ENCODE peak calls at places on chromosomes 7 and 10, in nine cellular contexts. S is stomach, P is transverse colon, H is esophagus muscularis mucosa, R is sigmoid colon, C is GM12878, Q is HCT116, G is vagina, K is suprapubic skin. Y is an unnamed sample.

GRCh38 chr10:60816624-60817023 is 38.3 kb downstream of the CDK1 start:
- DNase-seq in H (no peak), P (peak), R (peak), S (peak), K (no peak), C (peak), Q (peak), G (no peak), Y (peak)

GRCh38 chr7:88377421-88377820 is 70.7 kb upstream of the STEAP4 start:
- DNase-seq in K (no peak), H (no peak), R (no peak), S (no peak), C (no peak), Q (peak), G (no peak), P (no peak), Y (no peak)

GRCh38 chr10:116626815-116627214 is 6.1 kb downstream of the PNLIPRP2 start:
- DNase-seq in C (no peak), H (no peak), Q (no peak), G (no peak), K (no peak), S (no peak), R (no peak), P (no peak), Y (no peak)

GRCh38 chr10:3389093-3389492 is 216.5 kb upstream of the PITRM1 start:
- DNase-seq in G (no peak), S (no peak), H (no peak), Q (no peak), K (no peak), C (no peak), R (no peak), P (no peak), Y (no peak)

GRCh38 chr7:148633761-148634160 is 43.2 kb downstream of the C7orf33 start:
- DNase-seq in G (no peak), K (no peak), S (no peak), Q (no peak), H (no peak), P (no peak), C (no peak), R (no peak), Y (no peak)

GRCh38 chr7:29146082-29146706 is at the start of gene CPVL:
- DNase-seq in R (peak), Q (peak), S (peak), H (peak), G (no peak), P (peak), C (no peak), K (no peak), Y (no peak)

GRCh38 chr10:110495731-110496552 is 1.8 kb upstream of the DUSP5 start:
- DNase-seq in K (no peak), S (peak), C (no peak), Q (no peak), G (no peak), R (peak), P (peak), H (no peak), Y (no peak)

GRCh38 chr10:127196955-127197432 is 603 bp upstream of the INSYN2A start:
- DNase-seq in H (no peak), S (no peak), Q (no peak), C (no peak), R (no peak), G (no peak), P (no peak), K (no peak), Y (no peak)

GRCh38 chr7:43362652-43363428 is 220.1 kb upstream of the STK17A start:
- DNase-seq in R (no peak), K (no peak), S (no peak), P (no peak), H (no peak), G (no peak), C (no peak), Q (no peak), Y (no peak)

GRCh38 chr7:90178592-90179279 is 24.5 kb downstream of the STEAP1 start:
- DNase-seq in C (peak), P (no peak), Q (peak), H (no peak), R (no peak), G (no peak), K (no peak), S (no peak), Y (no peak)

GRCh38 chr10:129505500-129506075 is 38.5 kb downstream of the MGMT start:
- DNase-seq in R (no peak), S (no peak), Q (no peak), P (no peak), C (no peak), G (no peak), K (no peak), H (no peak), Y (no peak)

GRCh38 chr7:55366461-55367138 is 1.5 kb downstream of the LANCL2 start:
- DNase-seq in K (no peak), H (no peak), Q (no peak), P (no peak), G (no peak), S (no peak), C (peak), R (no peak), Y (no peak)

GRCh38 chr10:73588656-73589055 is 2.5 kb downstream of the USP54 start:
- DNase-seq in C (no peak), R (no peak), P (no peak), H (no peak), G (no peak), S (no peak), K (no peak), Q (no peak), Y (no peak)

GRCh38 chr10:13062813-13063212 is 37.1 kb upstream of the OPTN start:
- DNase-seq in G (no peak), K (no peak), P (no peak), R (no peak), H (no peak), C (no peak), Q (no peak), S (no peak), Y (no peak)

GRCh38 chr7:130893441-130893894 is 159.5 kb upstream of the KLF14 start:
- DNase-seq in C (no peak), S (no peak), Q (no peak), H (no peak), R (no peak), K (no peak), P (no peak), G (no peak), Y (no peak)

GRCh38 chr10:102523250-102524029 is 19.7 kb downstream of the SUFU start:
- DNase-seq in R (no peak), S (peak), Q (no peak), G (no peak), K (no peak), C (no peak), P (no peak), H (no peak), Y (no peak)

GRCh38 chr10:70925377-70926214 is 37.2 kb upstream of the PCBD1 start:
- DNase-seq in Q (no peak), P (peak), S (peak), K (no peak), R (no peak), H (no peak), G (no peak), C (no peak), Y (peak)

GRCh38 chr10:132133005-132133404 is 53.7 kb upstream of the DPYSL4 start:
- DNase-seq in K (no peak), Q (no peak), R (no peak), G (no peak), C (no peak), H (no peak), S (no peak), P (no peak), Y (no peak)

GRCh38 chr10:3668276-3668960 is 116.6 kb downstream of the KLF6 start:
- DNase-seq in C (no peak), S (peak), P (peak), G (no peak), K (no peak), R (no peak), Q (no peak), H (no peak), Y (no peak)

GRCh38 chr7:26348987-26349809 is 57.5 kb downstream of the SNX10 start:
- DNase-seq in S (no peak), G (no peak), H (no peak), R (no peak), Q (no peak), K (no peak), P (no peak), C (no peak), Y (no peak)

GRCh38 chr7:23353172-23353571 is 54.0 kb downstream of the MALSU1 start:
- DNase-seq in G (no peak), R (no peak), H (no peak), C (peak), Q (no peak), P (no peak), S (no peak), K (no peak), Y (no peak)
- TF ChIP-seq POLR2A in G (no peak), R (no peak), H (no peak), C (no peak), Q (no peak), P (no peak), S (no peak), K (no peak), Y (no peak)

DNA sequence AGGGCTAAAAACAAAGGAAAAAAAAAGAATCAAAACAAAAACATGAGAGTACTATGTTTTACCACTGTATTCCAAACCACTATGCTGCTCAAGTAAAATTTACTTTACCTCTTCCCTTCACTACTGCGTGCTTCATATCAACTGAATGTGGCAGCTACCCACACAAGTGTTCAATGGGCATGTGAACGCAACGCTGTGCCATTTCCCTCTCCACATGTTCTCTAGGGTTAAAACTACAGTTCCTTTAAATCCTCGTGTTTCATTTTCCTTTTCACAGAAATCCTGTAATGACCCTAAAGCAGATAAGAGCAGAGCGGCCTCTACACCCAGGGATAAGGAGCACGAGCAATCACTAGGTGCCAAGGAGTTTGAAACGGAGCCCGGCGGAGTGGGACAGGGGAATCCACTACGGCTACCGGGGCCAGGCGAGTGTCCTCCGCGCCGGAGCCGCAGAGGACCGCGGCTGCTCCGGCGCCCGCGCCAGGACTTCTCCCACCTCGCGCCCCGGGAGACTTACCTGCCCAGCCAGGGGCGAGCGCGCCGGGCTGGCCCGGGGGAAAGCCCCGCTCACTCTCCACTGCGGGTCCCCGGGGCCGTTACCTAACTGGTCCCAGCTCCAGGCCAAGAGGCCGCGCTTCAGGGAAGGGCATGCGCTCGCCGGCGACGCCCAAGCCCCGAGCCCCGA is 810 bp downstream of the NAMPT start:
- DNase-seq in H (no peak), Q (no peak), P (peak), K (peak), R (peak), S (peak), G (no peak), C (no peak), Y (no peak)
- TF ChIP-seq POLR2AphosphoS5 in H (peak), Q (no peak), P (peak), K (peak), R (peak), S (no peak), G (peak), C (peak), Y (no peak)

GRCh38 chr7:38211486-38211885 is 33.4 kb downstream of the STARD3NL start:
- DNase-seq in S (no peak), G (no peak), R (no peak), K (no peak), H (no peak), Q (no peak), P (no peak), C (no peak), Y (no peak)
- TF ChIP-seq POLR2A in S (no peak), G (no peak), R (no peak), K (no peak), H (no peak), Q (no peak), P (no peak), C (no peak), Y (no peak)

GRCh38 chr7:108331971-108332370 is 124.3 kb downstream of the NRCAM start:
- DNase-seq in S (no peak), R (no peak), H (no peak), K (no peak), G (no peak), C (no peak), Q (no peak), P (no peak), Y (no peak)
- TF ChIP-seq POLR2AphosphoS5 in S (no peak), R (no peak), H (no peak), K (no peak), G (no peak), C (no peak), Q (no peak), P (no peak), Y (no peak)

DNA sequence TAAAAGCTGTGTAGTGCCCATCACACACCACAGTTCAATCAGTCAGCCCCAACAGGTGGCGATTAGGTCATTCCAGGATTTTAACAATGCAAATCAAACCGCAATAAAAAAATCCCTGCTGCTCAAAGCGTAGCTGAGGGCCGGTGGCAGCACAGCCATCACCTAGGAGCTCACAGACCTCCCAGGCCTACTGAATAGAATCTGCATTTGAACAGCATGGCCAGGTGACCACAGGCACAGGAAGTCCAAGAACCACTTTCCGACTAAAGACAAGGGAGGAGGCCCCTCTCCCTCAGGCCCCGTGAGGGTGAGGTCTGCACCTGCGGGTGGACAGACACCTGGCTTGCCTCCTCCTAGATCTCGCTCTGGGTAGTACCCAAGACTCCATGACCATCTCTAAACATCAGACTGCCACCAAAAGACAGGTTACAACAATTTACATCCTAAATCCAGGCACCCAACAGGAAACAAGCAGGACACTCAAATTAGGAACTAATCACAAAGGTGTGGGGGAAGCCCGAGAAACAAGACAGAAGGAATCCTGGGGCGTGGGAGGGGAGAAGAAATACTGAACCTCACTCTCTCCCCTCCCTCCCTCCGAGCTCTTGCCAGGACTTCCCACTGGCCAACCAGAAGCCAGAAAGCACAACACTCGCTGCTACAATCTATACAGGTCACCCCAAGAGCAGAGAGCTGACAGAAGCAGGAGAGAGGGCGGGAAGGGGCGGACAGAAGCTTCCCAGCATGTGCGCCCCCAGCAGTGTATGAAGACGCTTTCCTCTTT is 19.2 kb downstream of the GNA12 start:
- DNase-seq in H (no peak), Q (no peak), C (peak), K (no peak), P (no peak), G (no peak), S (no peak), R (peak), Y (no peak)
- TF ChIP-seq POLR2A in H (no peak), Q (no peak), C (no peak), K (no peak), P (no peak), G (no peak), S (no peak), R (no peak), Y (no peak)

GRCh38 chr7:11228515-11228914 is 254.8 kb downstream of the PHF14 start:
- DNase-seq in R (peak), S (peak), C (no peak), H (peak), P (peak), Q (no peak), K (peak), G (no peak), Y (no peak)
- TF ChIP-seq POLR2AphosphoS5 in R (peak), S (peak), C (no peak), H (no peak), P (no peak), Q (no peak), K (no peak), G (no peak), Y (no peak)